ENCODE peak calls at places on chromosomes 7 and 10, in seven cellular contexts. M, C, V, P, J, Q and U are unnamed samples.

GRCh38 chr10:132879408-132880147 is 62.8 kb downstream of the CFAP46 start:
- DNase-seq in V (peak), Q (no peak), J (no peak), M (no peak), C (no peak), P (no peak), U (peak)

GRCh38 chr10:30691601-30692015 is 62.1 kb upstream of the LYZL2 start:
- DNase-seq in Q (peak), M (no peak), V (no peak), C (no peak), P (no peak), J (peak), U (no peak)

GRCh38 chr7:35758421-35758820 is 42.4 kb upstream of the SEPTIN7 start:
- DNase-seq in J (no peak), P (no peak), M (peak), Q (no peak), V (no peak), C (peak), U (no peak)

GRCh38 chr10:15324611-15325010 is 46.5 kb downstream of the FAM171A1 start:
- DNase-seq in V (no peak), P (no peak), J (no peak), Q (peak), C (no peak), M (no peak), U (no peak)

GRCh38 chr7:13467111-13467547 is 522.3 kb downstream of the ETV1 start:
- DNase-seq in C (peak), M (no peak), P (no peak), Q (no peak), V (no peak), J (no peak), U (no peak)

GRCh38 chr7:27235387-27236052 is 7.1 kb upstream of the EVX1 start:
- DNase-seq in J (peak), V (peak), P (no peak), C (peak), M (peak), Q (peak), U (no peak)

GRCh38 chr10:128604025-128604424 is 477.8 kb upstream of the MKI67 start:
- DNase-seq in P (no peak), J (no peak), M (no peak), V (no peak), Q (no peak), C (no peak), U (no peak)

GRCh38 chr10:71727429-71728217 is 8.0 kb upstream of the C10orf105 start:
- DNase-seq in C (peak), M (no peak), Q (peak), J (peak), V (peak), P (peak), U (peak)

GRCh38 chr10:43689618-43689954 is 40.9 kb upstream of the ZNF32 start:
- DNase-seq in M (peak), Q (peak), C (peak), P (no peak), V (peak), J (peak), U (peak)

GRCh38 chr7:88354999-88355398 is 48.3 kb upstream of the STEAP4 start:
- DNase-seq in V (no peak), P (no peak), M (no peak), Q (no peak), J (no peak), C (no peak), U (no peak)
- TF ChIP-seq CTCF in V (no peak), P (no peak), M (no peak), Q (no peak), J (no peak), C (no peak), U (no peak)

DNA sequence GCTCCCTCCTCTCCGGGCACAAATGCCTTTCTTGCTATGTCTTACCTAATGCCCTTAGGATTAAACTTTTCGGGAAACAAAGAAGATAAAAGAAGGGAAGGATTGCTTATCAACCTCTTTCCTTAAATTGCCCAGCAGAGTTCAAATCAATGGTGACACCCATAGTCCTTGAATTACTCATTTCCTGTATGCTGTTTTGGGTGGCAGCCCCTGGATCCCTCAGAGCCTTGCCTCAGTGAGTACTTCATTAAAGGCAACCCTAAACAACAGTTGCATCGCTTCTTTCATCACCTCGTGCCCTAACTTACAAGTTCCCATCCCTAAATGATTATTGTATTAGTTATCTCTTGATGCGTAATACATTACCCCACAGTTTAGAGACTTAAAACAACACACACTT is 31.6 kb upstream of the WAPL start:
- DNase-seq in J (no peak), P (no peak), V (no peak), Q (no peak), M (no peak), C (no peak), U (no peak)
- TF ChIP-seq CTCF in J (no peak), P (no peak), V (no peak), Q (no peak), M (no peak), C (no peak), U (no peak)

GRCh38 chr10:3719024-3719843 is 65.8 kb downstream of the KLF6 start:
- DNase-seq in V (peak), M (no peak), P (no peak), Q (no peak), C (no peak), J (no peak), U (no peak)
- TF ChIP-seq CTCF in V (no peak), M (no peak), P (no peak), Q (no peak), C (no peak), J (no peak), U (no peak)

GRCh38 chr7:818031-818699 is 14.1 kb upstream of the SUN1 start:
- DNase-seq in V (no peak), Q (peak), M (peak), J (peak), C (no peak), P (peak), U (no peak)
- TF ChIP-seq CTCF in V (no peak), Q (peak), M (peak), J (peak), C (peak), P (peak), U (peak)

GRCh38 chr7:69399038-69399800 is 199.1 kb upstream of the AUTS2 start:
- DNase-seq in V (no peak), P (no peak), Q (peak), M (peak), C (peak), J (no peak), U (no peak)

GRCh38 chr7:69402696-69403095 is 195.6 kb upstream of the AUTS2 start:
- DNase-seq in Q (no peak), J (no peak), P (no peak), C (no peak), M (no peak), V (no peak), U (no peak)

GRCh38 chr7:69403169-69403568 is 195.1 kb upstream of the AUTS2 start:
- DNase-seq in M (no peak), Q (peak), J (no peak), C (peak), P (no peak), V (no peak), U (no peak)
- TF ChIP-seq CTCF in M (no peak), Q (peak), J (no peak), C (peak), P (no peak), V (no peak), U (no peak)

GRCh38 chr7:41603985-41604384 is 98.9 kb downstream of the INHBA start:
- DNase-seq in V (no peak), J (no peak), C (no peak), Q (no peak), M (no peak), P (no peak), U (no peak)

GRCh38 chr7:41599760-41600159 is 103.1 kb downstream of the INHBA start:
- DNase-seq in Q (no peak), P (no peak), J (no peak), V (no peak), M (no peak), C (peak), U (no peak)
- TF ChIP-seq CTCF in Q (peak), P (no peak), J (peak), V (no peak), M (no peak), C (peak), U (no peak)

DNA sequence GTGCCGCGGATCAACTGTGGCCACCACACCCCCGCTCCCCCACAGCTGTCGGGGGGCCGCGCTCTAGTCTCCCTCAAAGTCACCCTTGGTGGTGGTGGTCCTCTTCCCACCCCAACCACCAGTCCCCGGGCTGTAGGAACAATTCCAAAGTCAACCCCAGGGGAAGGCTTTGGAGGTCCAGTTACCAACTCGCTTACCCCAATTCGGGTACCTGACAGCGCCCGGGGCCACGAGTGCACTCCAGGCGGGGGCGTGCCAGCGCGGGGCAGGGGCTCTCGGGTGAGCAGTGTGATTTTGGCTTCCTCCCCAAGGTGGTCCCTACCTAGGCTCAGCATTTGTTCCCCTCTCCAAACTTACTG is 584 bp upstream of the ZMIZ1 start:
- DNase-seq in V (no peak), C (no peak), J (peak), P (no peak), Q (no peak), M (peak), U (no peak)
- TF ChIP-seq CTCF in V (no peak), C (peak), J (peak), P (no peak), Q (no peak), M (no peak), U (no peak)

GRCh38 chr7:148084138-148084537 is 506.4 kb upstream of the C7orf33 start:
- DNase-seq in V (peak), C (peak), M (no peak), J (peak), P (peak), Q (peak), U (no peak)

GRCh38 chr7:148078126-148078525 is 512.4 kb upstream of the C7orf33 start:
- DNase-seq in Q (no peak), P (no peak), J (no peak), M (no peak), V (peak), C (no peak), U (no peak)

GRCh38 chr7:148079206-148079605 is 511.4 kb upstream of the C7orf33 start:
- DNase-seq in P (no peak), J (no peak), Q (no peak), V (no peak), M (no peak), C (no peak), U (no peak)

GRCh38 chr7:148079681-148080080 is 510.9 kb upstream of the C7orf33 start:
- DNase-seq in M (no peak), P (no peak), J (no peak), Q (no peak), V (no peak), C (no peak), U (no peak)
- TF ChIP-seq CTCF in M (no peak), P (no peak), J (no peak), Q (no peak), V (no peak), C (no peak), U (no peak)

GRCh38 chr10:125980521-125980920 is 84.2 kb downstream of the FANK1 start:
- DNase-seq in J (no peak), V (no peak), P (no peak), Q (no peak), C (no peak), M (no peak), U (no peak)

GRCh38 chr10:125983161-125983560 is 86.8 kb downstream of the FANK1 start:
- DNase-seq in V (no peak), J (no peak), Q (no peak), M (no peak), P (no peak), C (no peak), U (no peak)

GRCh38 chr10:125979976-125980375 is 83.6 kb downstream of the FANK1 start:
- DNase-seq in P (no peak), Q (no peak), M (no peak), J (no peak), V (no peak), C (no peak), U (no peak)

GRCh38 chr10:125982256-125982948 is 86.0 kb downstream of the FANK1 start:
- DNase-seq in V (no peak), C (peak), M (peak), P (peak), J (peak), Q (peak), U (no peak)

DNA sequence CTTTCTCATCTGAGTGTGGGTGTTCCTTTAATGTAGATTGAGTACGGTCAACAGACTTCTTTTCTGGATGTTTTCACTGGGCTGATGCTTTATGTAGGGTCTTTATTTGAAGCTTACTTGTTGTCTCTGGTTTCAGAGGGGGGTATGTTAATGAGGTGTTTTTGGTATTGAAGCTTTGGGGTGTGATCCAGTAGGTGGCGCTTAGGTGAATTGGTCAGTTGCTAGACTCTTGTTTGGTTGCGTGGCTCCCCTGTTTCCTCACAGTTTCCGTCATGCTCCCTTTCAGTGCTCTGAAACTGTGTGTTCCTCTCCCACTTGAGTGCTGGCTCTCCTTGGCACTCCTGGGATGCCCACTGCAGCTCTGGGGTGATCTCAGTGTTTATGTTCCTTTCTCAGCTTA is 80.8 kb downstream of the FANK1 start:
- DNase-seq in V (no peak), J (peak), M (no peak), P (no peak), Q (no peak), C (no peak), U (no peak)
- TF ChIP-seq CTCF in V (no peak), J (peak), M (no peak), P (no peak), Q (peak), C (no peak), U (no peak)